ENCODE peak calls at places on chromosomes 12 and 14, in seven cellular contexts. S is SW 1271, H is NCI-H1436, W is ACHN, P is immature natural killer cell, E is HEK293T, T is HT1080. Q is an unnamed sample.

GRCh38 chr12:31929140-31929526 is 30.1 kb upstream of the RESF1 start:
- DNase-seq in S (no peak), H (no peak), W (no peak), P (no peak), E (no peak), T (no peak), Q (no peak)

GRCh38 chr14:35420036-35420811 is 15.7 kb upstream of the NFKBIA start:
- DNase-seq in S (no peak), H (no peak), W (peak; percentile 93), P (no peak), E (no peak), T (peak; percentile 81), Q (no peak)

GRCh38 chr14:94936411-94936892 is 166.5 kb upstream of the GSC start:
- DNase-seq in S (no peak), H (peak; percentile 74), W (no peak), P (no peak), E (no peak), T (no peak), Q (peak; percentile 66)

GRCh38 chr12:116955382-116956021 is 44.8 kb downstream of the FBXW8 start:
- DNase-seq in S (no peak), H (no peak), W (peak; percentile 55), P (peak; percentile 6), E (no peak), T (peak; percentile 41), Q (no peak)

GRCh38 chr14:40123816-40124215 is 691.6 kb upstream of the FBXO33 start:
- DNase-seq in S (no peak), H (no peak), W (no peak), P (no peak), E (no peak), T (no peak), Q (no peak)

GRCh38 chr12:77382096-77382742 is 316.9 kb upstream of the E2F7 start:
- DNase-seq in S (no peak), H (no peak), W (no peak), P (no peak), E (no peak), T (no peak), Q (no peak)

GRCh38 chr12:78340406-78340805 is 509.7 kb downstream of the NAV3 start:
- DNase-seq in S (no peak), H (no peak), W (no peak), P (no peak), E (no peak), T (no peak), Q (no peak)

GRCh38 chr12:118611295-118611694 is 234.9 kb downstream of the SUDS3 start:
- DNase-seq in S (no peak), H (no peak), W (no peak), P (no peak), E (no peak), T (peak; percentile 3), Q (no peak)

GRCh38 chr14:99562848-99563748 is 40.9 kb downstream of the CCDC85C start:
- DNase-seq in S (no peak), H (no peak), W (peak; percentile 85), P (no peak), E (peak; percentile 67), T (peak; percentile 60), Q (peak; percentile 55)

GRCh38 chr12:122951979-122952892 is 14.0 kb downstream of the ABCB9 start:
- DNase-seq in S (no peak), H (peak; percentile 22), W (peak; percentile 87), P (peak; percentile 77), E (peak; percentile 86), T (peak; percentile 72), Q (peak; percentile 72)

GRCh38 chr12:80313184-80313583 is 130.9 kb upstream of the PTPRQ start:
- DNase-seq in S (no peak), H (no peak), W (no peak), P (no peak), E (no peak), T (no peak), Q (peak; percentile 5)

GRCh38 chr14:73227812-73228781 is 9.2 kb upstream of the PAPLN start:
- DNase-seq in S (no peak), H (no peak), W (peak; percentile 93), P (no peak), E (no peak), T (peak; percentile 86), Q (peak; percentile 32)

GRCh38 chr12:85036241-85036707 is at the start of the genes LRRIQ1 and TSPAN19:
- DNase-seq in S (no peak), H (peak; percentile 92), W (peak; percentile 98), P (no peak), E (peak; percentile 79), T (peak; percentile 86), Q (peak; percentile 91)

GRCh38 chr12:52121848-52122838 is 42.6 kb downstream of the SMIM41 start:
- DNase-seq in S (no peak), H (peak; percentile 67), W (peak; percentile 71), P (peak; percentile 40), E (peak; percentile 80), T (no peak), Q (peak; percentile 16)